ENCODE peak calls at places on chromosomes 1 and 21, in nine cellular contexts. P, K, O, E, N, W, T, H and I are unnamed samples.

GRCh38 chr1:17538428-17539130 is 919 bp upstream of the ARHGEF10L start:
- DNase-seq in H (peak; percentile 82), T (peak; percentile 79), O (peak; percentile 89), N (peak; percentile 94), K (no peak), P (peak; percentile 41), E (peak; percentile 91), W (peak; percentile 75), I (no peak)

GRCh38 chr1:66437136-66437401 is 96.9 kb upstream of the SGIP1 start:
- DNase-seq in E (no peak), K (no peak), H (no peak), P (no peak), N (no peak), T (no peak), O (no peak), W (no peak), I (no peak)

GRCh38 chr1:168803696-168804510 is 74.9 kb upstream of the DPT start:
- DNase-seq in O (peak; percentile 63), K (no peak), H (peak; percentile 21), T (no peak), P (no peak), N (peak; percentile 85), W (no peak), E (peak; percentile 77), I (no peak)

GRCh38 chr1:21175324-21175669 is 1.4 kb downstream of the EIF4G3 start:
- DNase-seq in N (no peak), W (no peak), K (peak; percentile 72), H (peak; percentile 21), O (no peak), T (no peak), P (no peak), E (no peak), I (peak; percentile 43)

GRCh38 chr1:29280780-29281131 is 44.4 kb downstream of the PTPRU start:
- DNase-seq in N (no peak), T (no peak), E (no peak), P (no peak), W (no peak), O (no peak), H (peak; percentile 1), K (no peak), I (no peak)

GRCh38 chr1:91490501-91490900 is 10.2 kb upstream of the CDC7 start:
- DNase-seq in N (no peak), P (no peak), E (no peak), O (no peak), W (peak; percentile 23), T (no peak), H (no peak), K (no peak), I (no peak)

GRCh38 chr1:23593556-23594148 is 34.4 kb upstream of the ID3 start:
- DNase-seq in P (no peak), E (peak; percentile 78), N (no peak), H (peak; percentile 63), T (no peak), W (peak; percentile 52), K (no peak), O (no peak), I (no peak)

GRCh38 chr1:35763211-35763610 is 6.6 kb downstream of the CLSPN start:
- DNase-seq in E (no peak), O (no peak), K (no peak), T (no peak), P (no peak), N (no peak), H (no peak), W (no peak), I (no peak)

GRCh38 chr1:41361495-41362356 is 492 bp downstream of the FOXO6 start:
- DNase-seq in H (peak; percentile 69), N (peak; percentile 71), K (peak; percentile 33), O (peak; percentile 61), W (no peak), E (peak; percentile 50), P (no peak), T (no peak), I (peak; percentile 30)

GRCh38 chr1:199866210-199866617 is 161.3 kb upstream of the NR5A2 start:
- DNase-seq in P (no peak), T (no peak), N (no peak), E (no peak), O (no peak), K (no peak), H (no peak), W (no peak), I (no peak)

GRCh38 chr1:41758904-41759548 is 159.7 kb downstream of the HIVEP3 start:
- DNase-seq in W (no peak), H (no peak), E (no peak), K (no peak), P (no peak), O (no peak), T (no peak), N (no peak), I (no peak)

GRCh38 chr1:192878249-192878648 is 69.4 kb downstream of the RGS2 start:
- DNase-seq in K (no peak), H (peak; percentile 12), P (no peak), N (no peak), O (no peak), T (no peak), E (no peak), W (no peak), I (no peak)

GRCh38 chr1:180912801-180913616 is at the start of gene KIAA1614:
- DNase-seq in P (peak; percentile 22), E (peak; percentile 67), O (peak; percentile 39), W (no peak), T (no peak), N (peak; percentile 68), K (peak; percentile 33), H (peak; percentile 30), I (no peak)

GRCh38 chr1:67429528-67430357 is 459 bp downstream of the SERBP1 start:
- DNase-seq in W (peak; percentile 6), T (peak; percentile 57), K (no peak), E (peak; percentile 40), O (peak; percentile 41), H (peak; percentile 44), N (peak; percentile 56), P (peak; percentile 45), I (peak; percentile 7)

GRCh38 chr1:222880586-222880985 is 65.7 kb downstream of the DISP1 start:
- DNase-seq in W (no peak), N (no peak), O (no peak), T (no peak), H (no peak), E (peak; percentile 7), P (no peak), K (no peak), I (no peak)

GRCh38 chr21:38083534-38083933 is 167.3 kb upstream of the KCNJ6 start:
- DNase-seq in K (no peak), N (no peak), W (no peak), H (no peak), P (no peak), O (no peak), T (no peak), E (no peak), I (no peak)

DNA sequence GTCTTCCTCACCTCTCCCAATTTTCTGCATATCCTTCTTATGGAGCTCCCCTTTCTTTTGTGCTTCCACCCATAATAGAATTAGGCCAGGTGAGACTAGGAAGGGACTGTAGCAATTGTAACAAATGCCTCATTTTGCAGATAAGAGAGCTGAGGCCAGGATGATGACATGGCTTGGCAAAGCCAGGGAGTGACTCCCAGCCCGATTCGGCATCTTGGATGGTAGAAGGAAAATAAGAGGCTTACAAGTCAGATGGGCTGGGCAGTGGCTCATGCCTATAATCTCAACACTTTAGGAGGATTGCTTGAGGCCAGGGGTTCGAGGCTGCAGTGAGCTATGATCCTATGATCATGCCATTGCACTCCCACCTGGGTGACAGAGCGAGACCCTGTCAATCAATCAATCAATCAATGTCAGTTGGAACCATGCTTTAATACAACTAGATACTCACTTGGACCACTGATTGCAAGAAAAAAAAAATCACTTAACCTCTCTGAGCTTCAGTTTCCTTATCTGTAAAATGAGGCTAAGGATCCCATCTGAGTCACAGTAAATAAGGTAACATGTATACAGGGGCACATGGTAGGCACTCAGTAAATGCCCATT is 51.6 kb downstream of the PLEKHA6 start:
- DNase-seq in W (no peak), P (no peak), T (no peak), K (no peak), E (no peak), N (no peak), H (no peak), O (no peak), I (no peak)
- H3K4me1 ChIP-seq in W (peaks cover 12% of the 10 kb centered on the region), P (no peaks in the 10 kb centered on the region), T (no peaks in the 10 kb centered on the region), K (peaks cover 6% of the 10 kb centered on the region), E (peaks cover 10% of the 10 kb centered on the region), N (peaks cover 17% of the 10 kb centered on the region), H (peaks cover 12% of the 10 kb centered on the region), O (peaks cover 17% of the 10 kb centered on the region), I (no peaks in the 10 kb centered on the region)

GRCh38 chr1:245469006-245469405 is 314.2 kb downstream of the KIF26B start:
- DNase-seq in H (no peak), T (no peak), W (no peak), P (no peak), O (no peak), E (no peak), N (no peak), K (no peak), I (no peak)
- H3K27me3 ChIP-seq in H (no peaks in the 10 kb centered on the region), T (no peaks in the 10 kb centered on the region), W (no peaks in the 10 kb centered on the region), P (peaks cover 6% of the 10 kb centered on the region), O (no peaks in the 10 kb centered on the region), E (no peaks in the 10 kb centered on the region), N (no peaks in the 10 kb centered on the region), K (no peaks in the 10 kb centered on the region), I (peaks cover 2% of the 10 kb centered on the region)

DNA sequence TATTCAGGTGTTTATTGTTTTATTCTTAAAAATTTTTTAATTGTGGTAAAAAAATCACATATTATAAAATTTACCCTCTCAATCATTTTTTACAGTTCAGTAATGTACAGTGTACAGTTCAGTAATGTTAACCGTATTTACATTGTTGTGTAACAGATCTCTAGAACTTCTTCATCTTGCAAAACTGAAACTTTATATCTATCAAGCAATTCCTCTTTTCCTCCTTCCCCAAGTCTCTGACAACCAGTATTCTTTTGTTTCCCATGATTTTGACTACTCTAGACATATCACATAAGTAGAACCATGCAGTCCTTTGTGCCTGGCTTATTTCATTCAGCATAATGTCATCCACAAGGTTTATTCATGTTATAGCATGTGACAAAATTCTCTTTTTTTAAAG is 17.4 kb upstream of the RCSD1 start:
- DNase-seq in N (no peak), H (no peak), K (no peak), T (no peak), E (no peak), P (no peak), O (no peak), W (no peak), I (no peak)
- H3K4me1 ChIP-seq in N (peaks cover 4% of the 10 kb centered on the region), H (no peaks in the 10 kb centered on the region), K (peaks cover 9% of the 10 kb centered on the region), T (no peaks in the 10 kb centered on the region), E (peaks cover 7% of the 10 kb centered on the region), P (peaks cover 6% of the 10 kb centered on the region), O (no peaks in the 10 kb centered on the region), W (peaks cover 12% of the 10 kb centered on the region), I (peaks cover 15% of the 10 kb centered on the region)

DNA sequence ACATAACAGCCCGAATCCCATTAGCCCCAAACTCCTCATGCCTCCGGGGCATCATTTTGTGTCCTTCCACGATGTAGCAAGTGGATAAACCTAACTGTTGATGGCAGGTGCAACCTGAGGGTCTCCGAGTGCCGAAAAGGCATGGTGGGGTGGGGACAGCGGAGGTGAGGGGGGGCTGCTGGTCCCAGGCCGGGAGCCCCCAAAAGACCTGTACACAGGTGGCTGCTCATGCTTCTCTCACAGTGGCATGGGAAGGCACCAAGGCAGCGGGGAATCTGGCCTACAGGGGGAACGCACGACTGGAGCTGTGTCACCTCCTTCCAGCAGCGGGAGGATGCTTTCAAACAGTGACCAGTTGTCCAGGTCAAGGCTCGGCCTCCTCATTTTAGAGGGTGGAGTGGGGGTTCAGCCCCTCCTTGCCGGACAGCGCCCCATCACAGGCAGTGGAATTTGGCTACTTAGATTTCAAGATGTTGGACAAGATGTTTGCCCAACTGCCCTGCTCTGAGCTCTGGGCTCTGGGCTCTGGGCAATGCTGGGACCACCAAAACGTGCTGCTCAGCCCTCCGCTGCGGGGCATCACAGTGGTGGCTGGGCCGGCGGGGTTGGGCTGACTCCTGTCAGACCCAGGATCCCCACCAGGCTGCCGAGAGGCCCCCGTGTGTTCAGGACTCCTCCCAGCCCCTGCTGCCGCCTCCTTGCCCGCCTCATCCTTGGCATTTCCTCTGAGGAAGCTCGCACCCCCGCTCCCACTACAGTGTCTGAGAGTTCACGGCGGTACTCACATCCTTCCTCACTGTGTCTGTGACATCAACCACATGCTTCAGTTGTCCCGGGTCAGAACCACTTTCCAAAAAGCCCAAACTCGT is 7.6 kb downstream of the DNMT3L start:
- DNase-seq in P (no peak), K (peak; percentile 24), O (no peak), E (no peak), H (peak; percentile 3), N (peak; percentile 2), W (no peak), T (no peak), I (no peak)
- H3K27me3 ChIP-seq in P (no peaks in the 10 kb centered on the region), K (no peaks in the 10 kb centered on the region), O (no peaks in the 10 kb centered on the region), E (no peaks in the 10 kb centered on the region), H (no peaks in the 10 kb centered on the region), N (no peaks in the 10 kb centered on the region), W (peaks cover 8% of the 10 kb centered on the region), T (no peaks in the 10 kb centered on the region), I (no peaks in the 10 kb centered on the region)